ENCODE peak calls at places on chromosomes 6 and 20, in eight cellular contexts. P is colonic mucosa, A is IMR-90, S is breast epithelium, O is adrenal gland, H is astrocyte, C is cardiac muscle cell, N is tibial nerve. T is an unnamed sample.

GRCh38 chr6:170307080-170307545 is 555 bp downstream of the FAM120B start:
- DNase-seq in H (no peak), S (no peak), A (no peak), N (no peak), P (no peak), O (no peak), C (no peak), T (no peak)

GRCh38 chr6:166936079-166936787 is 20.1 kb downstream of the RNASET2 start:
- DNase-seq in S (peak; percentile 16), H (no peak), N (no peak), O (no peak), C (no peak), P (no peak), A (no peak), T (no peak)

GRCh38 chr6:109010703-109011102 is 83.9 kb downstream of the SESN1 start:
- DNase-seq in S (no peak), O (no peak), P (no peak), A (no peak), C (no peak), H (no peak), N (no peak), T (no peak)

GRCh38 chr20:57092112-57092899 is 174.1 kb downstream of the BMP7 start:
- DNase-seq in H (no peak), N (peak; percentile 33), O (peak; percentile 61), A (peak; percentile 26), P (peak; percentile 42), S (no peak), C (peak; percentile 86), T (no peak)

GRCh38 chr20:31542201-31542842 is 28.1 kb downstream of the HM13 start:
- DNase-seq in C (no peak), A (no peak), S (no peak), P (no peak), O (no peak), N (no peak), H (no peak), T (no peak)

GRCh38 chr20:51767867-51768758 is at the start of gene ATP9A:
- DNase-seq in N (no peak), O (no peak), S (no peak), H (peak; percentile 22), C (peak; percentile 67), P (peak; percentile 58), A (peak; percentile 31), T (no peak)

GRCh38 chr6:20154778-20155177 is 57.5 kb downstream of the MBOAT1 start:
- DNase-seq in P (no peak), H (no peak), N (no peak), S (no peak), C (no peak), O (no peak), A (no peak), T (no peak)

GRCh38 chr20:24609757-24610156 is 140.3 kb downstream of the SYNDIG1 start:
- DNase-seq in H (no peak), C (no peak), A (no peak), O (no peak), S (no peak), N (no peak), P (no peak), T (no peak)

GRCh38 chr20:45336530-45337366 is 11.5 kb downstream of the SDC4 start:
- DNase-seq in P (peak; percentile 71), C (no peak), A (peak; percentile 95), S (peak; percentile 81), H (peak; percentile 95), O (peak; percentile 84), N (no peak), T (peak; percentile 76)

GRCh38 chr6:170423814-170424633 is 117.5 kb downstream of the FAM120B start:
- DNase-seq in O (no peak), C (no peak), H (no peak), A (no peak), S (no peak), N (no peak), P (no peak), T (peak; percentile 45)

GRCh38 chr20:58699246-58700107 is 6.9 kb downstream of the NPEPL1 start:
- DNase-seq in N (no peak), P (no peak), H (no peak), O (no peak), A (no peak), S (no peak), C (no peak), T (no peak)

GRCh38 chr6:36698871-36699271 is 1.2 kb downstream of the RAB44 start:
- DNase-seq in O (no peak), N (no peak), S (no peak), H (no peak), C (no peak), P (no peak), A (no peak), T (peak; percentile 19)

GRCh38 chr20:25275813-25276532 is 28.1 kb downstream of the PYGB start:
- DNase-seq in S (peak; percentile 16), C (no peak), N (no peak), A (no peak), O (peak; percentile 16), P (no peak), H (no peak), T (peak; percentile 56)

GRCh38 chr6:73631849-73632248 is 21.9 kb downstream of the SLC17A5 start:
- DNase-seq in O (no peak), S (no peak), P (no peak), H (peak; percentile 22), C (no peak), N (no peak), A (peak; percentile 93), T (no peak)

GRCh38 chr20:50583422-50584150 is 73.4 kb downstream of the PTPN1 start:
- DNase-seq in C (no peak), N (no peak), H (no peak), P (no peak), A (no peak), S (no peak), O (no peak), T (no peak)

GRCh38 chr6:44063561-44064059 is 63.6 kb downstream of the MRPL14 start:
- DNase-seq in H (no peak), S (no peak), O (no peak), N (no peak), A (no peak), C (no peak), P (no peak), T (no peak)

GRCh38 chr6:44064948-44065272 is 62.3 kb downstream of the MRPL14 start:
- DNase-seq in A (no peak), S (no peak), O (no peak), N (no peak), P (no peak), C (no peak), H (no peak), T (no peak)

GRCh38 chr6:44065443-44066115 is 61.7 kb downstream of the MRPL14 start:
- DNase-seq in N (no peak), P (no peak), C (no peak), O (no peak), H (no peak), S (no peak), A (peak; percentile 52), T (no peak)

GRCh38 chr6:44062771-44063560 is 64.3 kb downstream of the MRPL14 start:
- DNase-seq in P (no peak), N (no peak), A (no peak), C (no peak), H (no peak), S (no peak), O (no peak), T (no peak)

GRCh38 chr6:44064089-44064947 is 62.9 kb downstream of the MRPL14 start:
- DNase-seq in N (peak; percentile 70), C (no peak), S (no peak), O (peak; percentile 88), H (peak; percentile 99), A (peak; percentile 100), P (no peak), T (peak; percentile 89)
- H3K4me1 ChIP-seq in N (peaks cover 20% of the 10 kb centered on the region), C (peaks cover 9% of the 10 kb centered on the region), S (peaks cover 25% of the 10 kb centered on the region), O (peaks cover 36% of the 10 kb centered on the region), H (peaks cover 56% of the 10 kb centered on the region), A (peaks cover 58% of the 10 kb centered on the region), P (no peaks in the 10 kb centered on the region), T (peaks cover 20% of the 10 kb centered on the region)

GRCh38 chr6:26450240-26450639 is 7.5 kb upstream of the BTN2A1 start:
- DNase-seq in N (no peak), S (no peak), A (no peak), H (no peak), P (no peak), C (no peak), O (no peak), T (no peak)
- H3K36me3 ChIP-seq in N (peaks cover 69% of the 10 kb centered on the region), S (no peaks in the 10 kb centered on the region), A (peaks cover 8% of the 10 kb centered on the region), H (no peaks in the 10 kb centered on the region), P (peaks cover 3% of the 10 kb centered on the region), C (no peaks in the 10 kb centered on the region), O (no peaks in the 10 kb centered on the region), T (no peaks in the 10 kb centered on the region)

GRCh38 chr6:41578714-41579610 is 32.8 kb downstream of the FOXP4 start:
- DNase-seq in P (peak; percentile 82), H (no peak), N (no peak), A (peak; percentile 33), O (no peak), S (no peak), C (peak; percentile 36), T (no peak)

GRCh38 chr6:41583576-41583975 is 37.4 kb downstream of the FOXP4 start:
- DNase-seq in O (no peak), C (no peak), A (no peak), N (no peak), P (no peak), S (no peak), H (no peak), T (no peak)

GRCh38 chr6:41580690-41581089 is 34.5 kb downstream of the FOXP4 start:
- DNase-seq in H (no peak), C (no peak), O (no peak), N (no peak), A (no peak), P (no peak), S (no peak), T (no peak)

GRCh38 chr6:41582540-41582939 is 36.4 kb downstream of the FOXP4 start:
- DNase-seq in P (no peak), O (no peak), N (no peak), A (no peak), C (no peak), S (no peak), H (no peak), T (no peak)

GRCh38 chr6:41581381-41581991 is 35.3 kb downstream of the FOXP4 start:
- DNase-seq in P (no peak), S (no peak), O (peak; percentile 78), N (no peak), A (peak; percentile 89), H (peak; percentile 88), C (no peak), T (peak; percentile 43)
- H3K4me1 ChIP-seq in P (peaks cover 15% of the 10 kb centered on the region), S (peaks cover 14% of the 10 kb centered on the region), O (peaks cover 33% of the 10 kb centered on the region), N (peaks cover 26% of the 10 kb centered on the region), A (peaks cover 32% of the 10 kb centered on the region), H (peaks cover 37% of the 10 kb centered on the region), C (peaks cover 57% of the 10 kb centered on the region), T (peaks cover 18% of the 10 kb centered on the region)

GRCh38 chr6:397056-397455 is 5.5 kb downstream of the IRF4 start:
- DNase-seq in P (no peak), C (no peak), N (no peak), O (no peak), S (no peak), A (no peak), H (no peak), T (no peak)

GRCh38 chr6:398065-398464 is 6.5 kb downstream of the IRF4 start:
- DNase-seq in N (no peak), P (no peak), S (no peak), O (no peak), H (no peak), A (no peak), C (no peak), T (no peak)

GRCh38 chr6:397604-398003 is 6.1 kb downstream of the IRF4 start:
- DNase-seq in P (no peak), H (no peak), O (no peak), C (no peak), A (no peak), S (no peak), N (no peak), T (no peak)

GRCh38 chr6:399785-400517 is 8.4 kb downstream of the IRF4 start:
- DNase-seq in O (no peak), A (no peak), N (no peak), H (no peak), S (no peak), P (no peak), C (no peak), T (no peak)

GRCh38 chr6:398558-399078 is 7.1 kb downstream of the IRF4 start:
- DNase-seq in N (no peak), H (no peak), S (no peak), A (no peak), C (no peak), O (no peak), P (no peak), T (no peak)
- H3K36me3 ChIP-seq in N (no peaks in the 10 kb centered on the region), H (no peaks in the 10 kb centered on the region), S (no peaks in the 10 kb centered on the region), A (no peaks in the 10 kb centered on the region), C (no peaks in the 10 kb centered on the region), O (no peaks in the 10 kb centered on the region), P (no peaks in the 10 kb centered on the region), T (no peaks in the 10 kb centered on the region)